ENCODE peak calls at places on chromosomes 16 and 17, in nine cellular contexts. P is activated T-cell treated with anti-CD3 and anti-CD28 coated beads, Interleukin-2, amount 50 U/mL, for 4 hours; Z is T-helper 17 cell; H is gastroesophageal sphincter; V is naive thymus-derived CD4-positive, alpha-beta T cell; M is activated CD8-positive, alpha-beta T cell treated with anti-CD3 and anti-CD28 coated beads, Interleukin-2, amount 10 ng/mL, durations not matched to agents 7 days and 5 days; X is central memory CD8-positive, alpha-beta T cell; L is pancreas; A is heart left ventricle. Q is an unnamed sample.

GRCh38 chr16:77736879-77737278 is 14.6 kb downstream of the NUDT7 start:
- ATAC-seq in X (no peak), H (no peak), A (no peak), L (no peak), M (peak; percentile 55), V (no peak), Z (no peak), P (no peak), Q (no peak)

GRCh38 chr17:50514936-50515702 is 6.9 kb downstream of the MYCBPAP start:
- ATAC-seq in P (no peak), L (no peak), H (peak; percentile 66), A (peak; percentile 46), M (no peak), Z (no peak), X (no peak), V (no peak), Q (no peak)

GRCh38 chr16:20363191-20363590 is 10.7 kb upstream of the UMOD start:
- ATAC-seq in X (no peak), M (no peak), H (no peak), V (no peak), P (no peak), L (peak; percentile 86), A (no peak), Z (no peak), Q (no peak)

GRCh38 chr17:69485901-69486643 is 71.6 kb downstream of the MAP2K6 start:
- ATAC-seq in Z (no peak), V (no peak), P (no peak), H (no peak), X (no peak), A (peak; percentile 36), M (no peak), L (no peak), Q (no peak)

GRCh38 chr17:66537518-66537917 is 235.1 kb downstream of the PRKCA start:
- ATAC-seq in X (no peak), Z (no peak), L (no peak), V (no peak), P (no peak), A (no peak), H (no peak), M (no peak), Q (no peak)

GRCh38 chr16:85641305-85641704 is 28.2 kb downstream of the GSE1 start:
- ATAC-seq in X (no peak), Z (no peak), A (no peak), P (no peak), H (no peak), M (no peak), L (no peak), V (no peak), Q (no peak)

GRCh38 chr16:81752876-81753227 is 26.2 kb upstream of the PLCG2 start:
- ATAC-seq in A (no peak), V (no peak), X (no peak), M (no peak), L (no peak), H (no peak), P (no peak), Z (no peak), Q (no peak)

GRCh38 chr17:27504188-27504995 is 48.1 kb downstream of the KSR1 start:
- ATAC-seq in X (no peak), M (no peak), L (peak; percentile 16), H (no peak), Z (no peak), V (no peak), A (no peak), P (no peak), Q (peak; percentile 40)

GRCh38 chr16:702341-702740 is 3.3 kb downstream of the FBXL16 start:
- ATAC-seq in V (no peak), M (no peak), X (no peak), P (no peak), A (no peak), Z (no peak), H (no peak), L (no peak), Q (no peak)